ENCODE peak calls at places on chromosomes 3 and 15, in eight cellular contexts. One of them, this sample, is unnamed.

GRCh38 chr15:31459011-31459748 is 132.5 kb downstream of the KLF13 start:
- DNase-seq in MM.1S: peak
- DNase-seq in GM23338: no peak
- DNase-seq in neural progenitor cell: no peak
- DNase-seq in HCT116: no peak
- DNase-seq in hepatocyte: no peak
- DNase-seq in PC-3: no peak
- DNase-seq in SK-N-SH: no peak
- DNase-seq in this sample: peak

GRCh38 chr3:177443469-177443868 is 246.2 kb upstream of the TBL1XR1 start:
- DNase-seq in MM.1S: no peak
- DNase-seq in GM23338: no peak
- DNase-seq in neural progenitor cell: no peak
- DNase-seq in HCT116: peak
- DNase-seq in hepatocyte: peak
- DNase-seq in PC-3: peak
- DNase-seq in SK-N-SH: no peak
- DNase-seq in this sample: no peak

GRCh38 chr3:100001514-100002270 is 112.6 kb downstream of the FILIP1L start:
- DNase-seq in MM.1S: no peak
- DNase-seq in GM23338: no peak
- DNase-seq in neural progenitor cell: no peak
- DNase-seq in HCT116: no peak
- DNase-seq in hepatocyte: no peak
- DNase-seq in PC-3: peak
- DNase-seq in SK-N-SH: no peak
- DNase-seq in this sample: no peak

GRCh38 chr3:191376742-191377141 is 46.4 kb upstream of the UTS2B start:
- DNase-seq in MM.1S: no peak
- DNase-seq in GM23338: no peak
- DNase-seq in neural progenitor cell: no peak
- DNase-seq in HCT116: no peak
- DNase-seq in hepatocyte: peak
- DNase-seq in PC-3: peak
- DNase-seq in SK-N-SH: no peak
- DNase-seq in this sample: no peak

GRCh38 chr3:42600958-42601675 is 631 bp downstream of the NKTR start:
- DNase-seq in MM.1S: peak
- DNase-seq in GM23338: peak
- DNase-seq in neural progenitor cell: peak
- DNase-seq in HCT116: no peak
- DNase-seq in hepatocyte: peak
- DNase-seq in PC-3: peak
- DNase-seq in SK-N-SH: no peak
- DNase-seq in this sample: peak

GRCh38 chr15:25175789-25176615 is 221.2 kb downstream of the SNRPN start:
- DNase-seq in MM.1S: no peak
- DNase-seq in GM23338: no peak
- DNase-seq in neural progenitor cell: no peak
- DNase-seq in HCT116: no peak
- DNase-seq in hepatocyte: peak
- DNase-seq in PC-3: no peak
- DNase-seq in SK-N-SH: peak
- DNase-seq in this sample: no peak

GRCh38 chr15:62085740-62086139 is 19.0 kb downstream of the C2CD4A start:
- DNase-seq in MM.1S: no peak
- DNase-seq in GM23338: no peak
- DNase-seq in neural progenitor cell: no peak
- DNase-seq in HCT116: no peak
- DNase-seq in hepatocyte: no peak
- DNase-seq in PC-3: no peak
- DNase-seq in SK-N-SH: no peak
- DNase-seq in this sample: no peak

GRCh38 chr15:77143606-77144005 is 72.7 kb upstream of the TSPAN3 start:
- DNase-seq in MM.1S: no peak
- DNase-seq in GM23338: no peak
- DNase-seq in neural progenitor cell: no peak
- DNase-seq in HCT116: no peak
- DNase-seq in hepatocyte: no peak
- DNase-seq in PC-3: no peak
- DNase-seq in SK-N-SH: no peak
- DNase-seq in this sample: no peak

GRCh38 chr3:53161820-53162671 is 1.0 kb downstream of the PRKCD start:
- DNase-seq in MM.1S: peak
- DNase-seq in GM23338: peak
- DNase-seq in neural progenitor cell: peak
- DNase-seq in HCT116: no peak
- DNase-seq in hepatocyte: peak
- DNase-seq in PC-3: peak
- DNase-seq in SK-N-SH: peak
- DNase-seq in this sample: peak

GRCh38 chr15:41819455-41820050 is 8.3 kb upstream of the JMJD7 start:
- DNase-seq in MM.1S: no peak
- DNase-seq in GM23338: no peak
- DNase-seq in neural progenitor cell: no peak
- DNase-seq in HCT116: no peak
- DNase-seq in hepatocyte: no peak
- DNase-seq in PC-3: no peak
- DNase-seq in SK-N-SH: no peak
- DNase-seq in this sample: no peak

GRCh38 chr3:46097691-46098241 is 70.5 kb upstream of the XCR1 start:
- DNase-seq in MM.1S: no peak
- DNase-seq in GM23338: no peak
- DNase-seq in neural progenitor cell: no peak
- DNase-seq in HCT116: no peak
- DNase-seq in hepatocyte: no peak
- DNase-seq in PC-3: no peak
- DNase-seq in SK-N-SH: no peak
- DNase-seq in this sample: peak

GRCh38 chr3:159724627-159725026 is 264.0 kb upstream of the IL12A start:
- DNase-seq in MM.1S: peak
- DNase-seq in GM23338: no peak
- DNase-seq in neural progenitor cell: no peak
- DNase-seq in HCT116: no peak
- DNase-seq in hepatocyte: no peak
- DNase-seq in PC-3: peak
- DNase-seq in SK-N-SH: no peak
- DNase-seq in this sample: no peak

GRCh38 chr3:108100906-108101305 is 10.1 kb upstream of the CD47 start:
- DNase-seq in MM.1S: peak
- DNase-seq in GM23338: no peak
- DNase-seq in neural progenitor cell: no peak
- DNase-seq in HCT116: no peak
- DNase-seq in hepatocyte: no peak
- DNase-seq in PC-3: no peak
- DNase-seq in SK-N-SH: no peak
- DNase-seq in this sample: peak

GRCh38 chr15:41880156-41880877 is 13.5 kb downstream of the SPTBN5 start:
- DNase-seq in MM.1S: no peak
- DNase-seq in GM23338: no peak
- DNase-seq in neural progenitor cell: no peak
- DNase-seq in HCT116: no peak
- DNase-seq in hepatocyte: no peak
- DNase-seq in PC-3: no peak
- DNase-seq in SK-N-SH: no peak
- DNase-seq in this sample: no peak

GRCh38 chr3:58272891-58273290 is 33.2 kb upstream of the RPP14 start:
- DNase-seq in MM.1S: no peak
- DNase-seq in GM23338: no peak
- DNase-seq in neural progenitor cell: no peak
- DNase-seq in HCT116: no peak
- DNase-seq in hepatocyte: no peak
- DNase-seq in PC-3: no peak
- DNase-seq in SK-N-SH: no peak
- DNase-seq in this sample: no peak

GRCh38 chr3:101801174-101801573 is 22.2 kb downstream of the NXPE3 start:
- DNase-seq in MM.1S: no peak
- DNase-seq in GM23338: no peak
- DNase-seq in neural progenitor cell: no peak
- DNase-seq in HCT116: no peak
- DNase-seq in hepatocyte: no peak
- DNase-seq in PC-3: no peak
- DNase-seq in SK-N-SH: no peak
- DNase-seq in this sample: no peak

GRCh38 chr3:58577269-58577821 is at the start of gene FAM107A:
- DNase-seq in MM.1S: no peak
- DNase-seq in GM23338: peak
- DNase-seq in neural progenitor cell: peak
- DNase-seq in HCT116: no peak
- DNase-seq in hepatocyte: no peak
- DNase-seq in PC-3: peak
- DNase-seq in SK-N-SH: no peak
- DNase-seq in this sample: no peak

GRCh38 chr3:16494906-16495580 is 18.5 kb downstream of the RFTN1 start:
- DNase-seq in MM.1S: no peak
- DNase-seq in GM23338: no peak
- DNase-seq in neural progenitor cell: no peak
- DNase-seq in HCT116: no peak
- DNase-seq in hepatocyte: no peak
- DNase-seq in PC-3: no peak
- DNase-seq in SK-N-SH: peak
- DNase-seq in this sample: no peak

GRCh38 chr3:119812491-119813058 is 30.7 kb downstream of the NR1I2 start:
- DNase-seq in MM.1S: no peak
- DNase-seq in GM23338: no peak
- DNase-seq in neural progenitor cell: no peak
- DNase-seq in HCT116: no peak
- DNase-seq in hepatocyte: no peak
- DNase-seq in PC-3: no peak
- DNase-seq in SK-N-SH: no peak
- DNase-seq in this sample: no peak

GRCh38 chr3:104102386-104102785 is 1264.3 kb upstream of the ALCAM start:
- DNase-seq in MM.1S: peak
- DNase-seq in GM23338: peak
- DNase-seq in neural progenitor cell: peak
- DNase-seq in HCT116: peak
- DNase-seq in hepatocyte: peak
- DNase-seq in PC-3: peak
- DNase-seq in SK-N-SH: no peak
- DNase-seq in this sample: peak

GRCh38 chr3:57805674-57806073 is 49.6 kb downstream of the SLMAP start:
- DNase-seq in MM.1S: no peak
- DNase-seq in GM23338: peak
- DNase-seq in neural progenitor cell: no peak
- DNase-seq in HCT116: peak
- DNase-seq in hepatocyte: peak
- DNase-seq in PC-3: peak
- DNase-seq in SK-N-SH: no peak
- DNase-seq in this sample: no peak

DNA sequence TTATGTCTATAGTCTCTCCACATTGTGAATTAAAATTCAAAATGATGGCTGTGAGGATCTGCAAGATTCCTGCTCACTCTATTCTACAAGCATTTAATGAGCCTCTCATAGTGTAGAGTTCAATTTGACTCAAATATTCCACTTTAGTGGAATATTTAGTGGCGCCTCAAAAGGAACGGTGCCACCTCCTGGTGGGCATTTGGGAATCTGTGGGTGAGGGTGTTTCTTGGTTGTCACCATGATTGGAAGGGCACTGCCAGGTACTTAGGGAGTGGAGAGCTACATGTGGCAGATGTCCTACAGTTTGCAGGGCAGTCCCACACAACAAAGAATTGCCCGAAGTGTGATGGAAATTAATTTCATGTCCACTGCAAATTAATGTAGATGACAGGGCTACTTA is 21.5 kb upstream of the KCNMB3 start:
- DNase-seq in MM.1S: no peak
- DNase-seq in GM23338: no peak
- DNase-seq in neural progenitor cell: no peak
- DNase-seq in HCT116: peak
- DNase-seq in hepatocyte: no peak
- DNase-seq in PC-3: peak
- DNase-seq in SK-N-SH: peak
- DNase-seq in this sample: no peak
- TF ChIP-seq CTCF in MM.1S: peak
- TF ChIP-seq CTCF in GM23338: peak
- TF ChIP-seq CTCF in neural progenitor cell: peak
- TF ChIP-seq CTCF in HCT116: peak
- TF ChIP-seq CTCF in hepatocyte: no peak
- TF ChIP-seq CTCF in PC-3: peak
- TF ChIP-seq CTCF in SK-N-SH: peak
- TF ChIP-seq CTCF in this sample: peak

GRCh38 chr3:188749010-188749617 is 422.7 kb upstream of the TPRG1 start:
- DNase-seq in MM.1S: peak
- DNase-seq in GM23338: peak
- DNase-seq in neural progenitor cell: peak
- DNase-seq in HCT116: peak
- DNase-seq in hepatocyte: no peak
- DNase-seq in PC-3: peak
- DNase-seq in SK-N-SH: peak
- DNase-seq in this sample: peak
- TF ChIP-seq EZH2phosphoT487 in MM.1S: no peak
- TF ChIP-seq EZH2phosphoT487 in GM23338: no peak
- TF ChIP-seq EZH2phosphoT487 in neural progenitor cell: no peak
- TF ChIP-seq EZH2phosphoT487 in HCT116: no peak
- TF ChIP-seq EZH2phosphoT487 in hepatocyte: no peak
- TF ChIP-seq EZH2phosphoT487 in PC-3: no peak
- TF ChIP-seq EZH2phosphoT487 in SK-N-SH: no peak
- TF ChIP-seq EZH2phosphoT487 in this sample: no peak

DNA sequence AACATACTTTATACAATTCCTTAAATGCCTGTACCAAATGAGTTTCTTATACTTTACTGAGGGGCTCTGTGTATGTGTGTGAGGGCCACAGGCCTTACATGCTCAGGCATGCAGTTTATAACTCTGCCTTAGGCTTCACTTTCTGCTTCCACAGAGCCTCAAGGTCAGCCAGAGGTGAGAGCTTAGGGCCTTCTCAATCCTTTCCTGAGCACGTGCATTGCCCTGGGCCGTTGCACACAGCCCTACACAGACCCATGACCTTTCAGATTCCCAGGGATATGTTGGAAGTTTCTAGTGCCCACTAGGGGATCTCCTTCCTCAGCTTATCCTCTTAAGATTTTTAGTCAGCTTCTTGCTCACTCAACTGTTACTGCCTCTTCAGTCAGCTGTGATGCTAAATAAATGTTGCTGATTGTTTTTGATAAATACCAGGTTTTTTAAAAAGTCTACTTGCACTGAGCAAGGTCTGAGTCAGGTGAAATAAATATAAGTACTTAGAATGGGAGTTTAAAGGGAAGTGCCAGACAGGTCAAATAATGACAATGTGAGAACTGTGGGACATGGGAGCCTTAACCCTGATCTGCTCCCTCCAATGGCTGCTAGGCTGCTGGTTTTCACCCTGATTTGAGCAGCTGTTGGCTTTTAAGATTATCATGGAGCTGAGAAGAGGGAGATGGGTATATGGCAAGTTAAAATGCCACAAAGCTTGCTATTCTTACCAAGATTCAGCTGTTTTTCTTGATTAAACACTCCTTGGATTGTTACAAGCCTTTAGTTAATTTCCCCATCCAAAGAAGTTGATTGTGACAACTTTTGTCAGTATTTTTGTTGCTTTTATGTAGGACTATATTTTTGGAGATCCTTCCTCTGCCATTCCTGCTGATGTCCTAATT is 169.5 kb downstream of the PLD1 start:
- DNase-seq in MM.1S: peak
- DNase-seq in GM23338: peak
- DNase-seq in neural progenitor cell: peak
- DNase-seq in HCT116: no peak
- DNase-seq in hepatocyte: peak
- DNase-seq in PC-3: peak
- DNase-seq in SK-N-SH: no peak
- DNase-seq in this sample: no peak
- TF ChIP-seq CTCF in MM.1S: no peak
- TF ChIP-seq CTCF in GM23338: peak
- TF ChIP-seq CTCF in neural progenitor cell: peak
- TF ChIP-seq CTCF in HCT116: no peak
- TF ChIP-seq CTCF in hepatocyte: peak
- TF ChIP-seq CTCF in PC-3: peak
- TF ChIP-seq CTCF in SK-N-SH: peak
- TF ChIP-seq CTCF in this sample: no peak

GRCh38 chr15:89781055-89781454 is 4.9 kb downstream of the MESP2 start:
- DNase-seq in MM.1S: peak
- DNase-seq in GM23338: no peak
- DNase-seq in neural progenitor cell: no peak
- DNase-seq in HCT116: no peak
- DNase-seq in hepatocyte: no peak
- DNase-seq in PC-3: peak
- DNase-seq in SK-N-SH: no peak
- DNase-seq in this sample: no peak
- TF ChIP-seq EZH2phosphoT487 in MM.1S: no peak
- TF ChIP-seq EZH2phosphoT487 in GM23338: no peak
- TF ChIP-seq EZH2phosphoT487 in neural progenitor cell: no peak
- TF ChIP-seq EZH2phosphoT487 in HCT116: no peak
- TF ChIP-seq EZH2phosphoT487 in hepatocyte: no peak
- TF ChIP-seq EZH2phosphoT487 in PC-3: no peak
- TF ChIP-seq EZH2phosphoT487 in SK-N-SH: no peak
- TF ChIP-seq EZH2phosphoT487 in this sample: no peak

This sample was measured in OCI-LY7.